ENCODE peak calls at places on chromosome 18, in nine cellular contexts. T, Q, J, F, G, P, A, S and X are unnamed samples.

GRCh38 chr18:75213610-75214009 is 3.0 kb downstream of the TSHZ1 start:
- DNase-seq in G (no peak), J (no peak), F (no peak), T (peak; percentile 83), P (peak; percentile 36), A (no peak), Q (peak; percentile 65), S (no peak), X (no peak)

GRCh38 chr18:57791192-57791591 is 11.9 kb downstream of the ATP8B1 start:
- DNase-seq in Q (no peak), T (no peak), J (no peak), P (no peak), G (no peak), A (no peak), S (no peak), F (no peak), X (no peak)

GRCh38 chr18:79965119-79965902 is 868 bp downstream of the HSBP1L1 start:
- DNase-seq in T (peak; percentile 64), Q (peak; percentile 76), S (peak; percentile 70), F (peak; percentile 72), J (no peak), P (peak; percentile 91), A (peak; percentile 66), G (peak; percentile 78), X (peak; percentile 85)

GRCh38 chr18:6200375-6200774 is 214.3 kb downstream of the L3MBTL4 start:
- DNase-seq in T (no peak), J (no peak), F (no peak), G (no peak), P (no peak), Q (no peak), A (no peak), S (no peak), X (no peak)

GRCh38 chr18:23560186-23560585 is 26.1 kb downstream of the NPC1 start:
- DNase-seq in T (no peak), P (no peak), J (no peak), A (no peak), S (no peak), G (no peak), Q (no peak), F (no peak), X (no peak)

GRCh38 chr18:51614967-51615571 is 417.6 kb upstream of the MEX3C start:
- DNase-seq in G (no peak), F (no peak), P (no peak), A (no peak), J (peak; percentile 77), S (no peak), T (no peak), Q (no peak), X (no peak)

GRCh38 chr18:12121175-12122095 is 27.8 kb downstream of the ANKRD62 start:
- DNase-seq in J (no peak), S (peak; percentile 29), P (peak; percentile 1), A (no peak), Q (peak; percentile 5), G (no peak), T (no peak), F (no peak), X (no peak)

GRCh38 chr18:51020536-51020935 is 9.5 kb upstream of the SMAD4 start:
- DNase-seq in S (no peak), P (no peak), F (no peak), G (no peak), T (no peak), A (no peak), Q (no peak), J (no peak), X (no peak)

GRCh38 chr18:63897072-63897471 is 9.6 kb downstream of the SERPINB2 start:
- DNase-seq in G (no peak), J (no peak), P (no peak), Q (no peak), F (no peak), T (no peak), S (no peak), A (no peak), X (no peak)

DNA sequence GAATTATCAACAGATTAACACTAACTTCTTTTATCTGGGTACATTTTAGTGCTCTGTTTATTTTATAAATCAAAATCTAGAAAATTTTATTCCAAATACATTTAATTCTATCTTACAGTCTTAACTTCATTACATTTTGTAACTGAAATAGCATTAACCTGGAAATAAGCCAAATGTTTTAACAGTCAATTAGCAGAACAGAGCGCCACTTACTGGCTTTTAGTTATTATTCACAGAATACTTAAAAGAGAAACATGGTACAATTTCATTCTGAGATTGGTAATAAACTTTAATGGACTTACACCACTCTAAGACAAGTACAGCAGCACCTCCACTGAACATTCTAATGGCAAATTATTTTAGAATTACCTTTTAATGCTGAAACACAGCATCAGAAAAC is 38.6 kb downstream of the SS18 start:
- DNase-seq in T (no peak), G (no peak), P (no peak), J (no peak), A (no peak), Q (peak; percentile 27), F (peak; percentile 7), S (no peak), X (no peak)
- TF ChIP-seq CTCF in T (no peak), G (no peak), P (no peak), J (no peak), A (no peak), Q (no peak), F (peak; percentile 11), S (no peak), X (no peak)

GRCh38 chr18:52700116-52700515 is 360.1 kb downstream of the DCC start:
- DNase-seq in Q (no peak), S (no peak), G (no peak), P (no peak), T (no peak), J (no peak), A (no peak), F (no peak), X (no peak)

GRCh38 chr18:52700757-52701156 is 360.8 kb downstream of the DCC start:
- DNase-seq in A (no peak), G (no peak), J (no peak), S (peak; percentile 14), F (no peak), P (no peak), Q (no peak), T (no peak), X (no peak)

DNA sequence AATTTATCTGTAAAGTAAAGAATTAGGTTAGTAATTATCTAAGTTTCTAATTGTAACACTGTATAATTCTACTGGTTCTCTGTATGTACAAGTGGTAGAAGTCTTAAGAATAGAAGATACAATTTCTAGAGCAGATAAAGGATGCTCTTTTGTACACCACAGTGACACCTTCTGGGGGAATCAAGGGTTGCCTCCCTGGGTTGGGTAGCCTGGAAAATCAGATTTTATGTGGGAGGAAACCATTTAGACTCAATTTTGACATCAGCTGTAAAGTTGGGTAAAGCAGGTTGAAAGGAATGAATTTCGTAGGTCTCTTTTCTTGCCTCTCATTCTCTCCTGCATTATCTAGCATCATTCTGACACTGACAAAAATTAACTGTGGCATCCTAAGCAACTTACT is 354.8 kb downstream of the DCC start:
- DNase-seq in S (no peak), J (no peak), A (no peak), G (no peak), T (no peak), Q (peak; percentile 4), F (no peak), P (no peak), X (no peak)
- TF ChIP-seq CTCF in S (no peak), J (peak; percentile 37), A (no peak), G (no peak), T (no peak), Q (no peak), F (peak; percentile 69), P (peak; percentile 38), X (peak; percentile 65)

GRCh38 chr18:59994357-59994756 is 94.6 kb downstream of the PMAIP1 start:
- DNase-seq in P (peak; percentile 12), J (no peak), S (no peak), Q (peak; percentile 33), F (no peak), A (no peak), T (no peak), G (no peak), X (no peak)
- TF ChIP-seq CTCF in P (no peak), J (peak; percentile 43), S (no peak), Q (peak; percentile 20), F (peak; percentile 38), A (no peak), T (no peak), G (no peak), X (peak; percentile 48)

DNA sequence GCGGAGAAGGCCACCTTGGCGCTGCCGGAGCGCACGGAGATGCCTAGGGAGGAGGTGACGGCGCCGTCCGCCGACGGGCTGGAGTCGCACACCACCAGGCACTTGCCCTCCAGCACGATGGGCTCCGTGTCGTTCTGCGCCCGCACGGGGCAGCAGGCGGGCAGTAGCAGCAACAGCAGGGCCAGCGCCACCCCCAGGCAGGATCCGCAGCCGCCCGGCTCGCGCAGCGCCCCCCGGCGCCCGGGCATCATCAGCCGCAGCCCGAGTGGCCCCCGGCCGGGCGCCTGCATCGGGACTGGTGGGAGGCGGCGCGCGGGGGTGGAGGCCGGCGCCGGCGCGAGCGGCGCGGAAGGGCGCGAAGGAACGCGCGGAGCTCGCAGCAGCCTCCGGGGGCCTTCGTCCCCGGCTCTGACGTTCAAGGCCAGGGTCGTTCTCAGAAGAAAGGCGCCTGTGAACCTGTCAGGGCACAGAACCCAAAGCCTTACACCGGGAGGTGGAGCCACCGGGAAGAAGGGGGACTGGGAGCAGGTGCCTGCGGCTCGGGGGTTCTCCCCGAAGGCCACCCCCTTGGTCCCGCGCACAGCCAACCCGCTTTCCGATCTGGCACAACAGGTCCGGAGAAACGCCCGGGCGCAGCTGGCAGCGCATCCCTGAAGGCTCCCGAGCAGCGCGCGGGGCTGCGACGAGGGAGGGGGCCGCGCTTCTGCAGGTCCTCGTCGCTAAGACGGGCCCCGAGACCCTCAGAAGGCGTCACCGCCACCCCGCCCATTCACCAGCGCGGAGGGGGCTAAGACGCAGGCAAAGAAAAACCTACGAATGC is 2.1 kb downstream of the CBLN2 start:
- DNase-seq in P (no peak), J (no peak), F (no peak), G (no peak), S (no peak), T (no peak), A (no peak), Q (no peak), X (no peak)
- TF ChIP-seq CTCF in P (no peak), J (no peak), F (peak; percentile 21), G (no peak), S (no peak), T (no peak), A (no peak), Q (no peak), X (peak; percentile 23)

DNA sequence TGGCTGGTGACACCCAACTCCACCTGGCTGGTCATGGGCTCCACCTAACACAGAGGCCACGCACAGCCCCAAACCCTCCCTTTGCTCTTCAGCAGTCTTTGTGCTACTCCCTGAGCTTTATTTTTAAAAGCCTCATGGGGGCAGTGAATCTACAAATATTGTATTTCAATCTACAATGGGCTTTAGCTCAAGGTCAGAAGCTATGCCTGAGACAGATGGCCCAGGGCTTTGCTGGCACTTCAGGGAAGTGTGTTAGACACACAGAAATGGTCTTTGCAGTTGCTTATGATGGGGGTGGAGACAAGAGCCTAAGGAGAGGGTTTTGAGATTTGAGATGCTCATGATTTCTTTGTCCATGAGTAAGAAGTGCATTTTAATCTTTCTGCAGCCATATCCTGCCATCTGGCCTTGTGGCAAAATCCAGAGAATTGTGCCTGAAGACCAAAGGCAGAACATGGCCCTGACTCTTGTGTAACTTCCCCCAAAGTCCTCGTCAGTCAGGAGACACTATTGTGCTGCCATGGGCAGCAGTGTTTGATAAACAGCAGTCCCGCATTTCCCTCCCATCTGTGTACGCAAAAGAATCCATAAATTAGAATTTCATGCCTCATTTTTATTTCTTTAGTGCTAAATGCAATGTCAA is 92.6 kb downstream of the VAPA start:
- DNase-seq in P (peak; percentile 28), A (no peak), F (no peak), G (no peak), Q (peak; percentile 70), S (peak; percentile 47), J (no peak), T (no peak), X (no peak)
- TF ChIP-seq CTCF in P (peak; percentile 37), A (no peak), F (peak; percentile 35), G (no peak), Q (peak; percentile 22), S (no peak), J (peak; percentile 38), T (peak; percentile 25), X (peak; percentile 77)